ENCODE peak calls at places on chromosomes 1 and 21, in eight cellular contexts. One of them, this sample, is unnamed.

GRCh38 chr1:243409284-243409683 is 153.4 kb downstream of the SDCCAG8 start:
- DNase-seq in HFF-Myc: no peak
- DNase-seq in colonic mucosa: no peak
- DNase-seq in esophagus squamous epithelium: no peak
- DNase-seq in lower lobe of right lung: no peak
- DNase-seq in heart left ventricle: no peak
- DNase-seq in Caco-2: peak; percentile 13
- DNase-seq in transverse colon: no peak
- DNase-seq in this sample: no peak

GRCh38 chr1:110449661-110450651 is 993 bp upstream of the PROK1 start:
- DNase-seq in HFF-Myc: no peak
- DNase-seq in colonic mucosa: no peak
- DNase-seq in esophagus squamous epithelium: no peak
- DNase-seq in lower lobe of right lung: no peak
- DNase-seq in heart left ventricle: no peak
- DNase-seq in Caco-2: no peak
- DNase-seq in transverse colon: no peak
- DNase-seq in this sample: no peak

GRCh38 chr1:157241185-157241538 is 103.0 kb upstream of the ETV3 start:
- DNase-seq in HFF-Myc: no peak
- DNase-seq in colonic mucosa: no peak
- DNase-seq in esophagus squamous epithelium: no peak
- DNase-seq in lower lobe of right lung: no peak
- DNase-seq in heart left ventricle: no peak
- DNase-seq in Caco-2: no peak
- DNase-seq in transverse colon: no peak
- DNase-seq in this sample: no peak

GRCh38 chr1:206465951-206466350 is 4.3 kb upstream of the IKBKE start:
- DNase-seq in HFF-Myc: no peak
- DNase-seq in colonic mucosa: no peak
- DNase-seq in esophagus squamous epithelium: no peak
- DNase-seq in lower lobe of right lung: no peak
- DNase-seq in heart left ventricle: no peak
- DNase-seq in Caco-2: no peak
- DNase-seq in transverse colon: no peak
- DNase-seq in this sample: no peak

GRCh38 chr1:203442821-203443220 is 32.8 kb upstream of the PRELP start:
- DNase-seq in HFF-Myc: no peak
- DNase-seq in colonic mucosa: no peak
- DNase-seq in esophagus squamous epithelium: no peak
- DNase-seq in lower lobe of right lung: no peak
- DNase-seq in heart left ventricle: peak; percentile 54
- DNase-seq in Caco-2: no peak
- DNase-seq in transverse colon: no peak
- DNase-seq in this sample: no peak

GRCh38 chr21:45975017-45975595 is 6.5 kb upstream of the COL6A1 start:
- DNase-seq in HFF-Myc: no peak
- DNase-seq in colonic mucosa: no peak
- DNase-seq in esophagus squamous epithelium: no peak
- DNase-seq in lower lobe of right lung: peak; percentile 51
- DNase-seq in heart left ventricle: peak; percentile 84
- DNase-seq in Caco-2: no peak
- DNase-seq in transverse colon: peak; percentile 57
- DNase-seq in this sample: no peak

GRCh38 chr21:44000360-44000759 is 11.7 kb upstream of the TRAPPC10 start:
- DNase-seq in HFF-Myc: no peak
- DNase-seq in colonic mucosa: no peak
- DNase-seq in esophagus squamous epithelium: no peak
- DNase-seq in lower lobe of right lung: peak; percentile 17
- DNase-seq in heart left ventricle: no peak
- DNase-seq in Caco-2: no peak
- DNase-seq in transverse colon: no peak
- DNase-seq in this sample: no peak

GRCh38 chr21:35037384-35038105 is 11.6 kb downstream of the RUNX1 start:
- DNase-seq in HFF-Myc: no peak
- DNase-seq in colonic mucosa: no peak
- DNase-seq in esophagus squamous epithelium: no peak
- DNase-seq in lower lobe of right lung: no peak
- DNase-seq in heart left ventricle: no peak
- DNase-seq in Caco-2: no peak
- DNase-seq in transverse colon: no peak
- DNase-seq in this sample: no peak

GRCh38 chr1:182611326-182611725 is 7.1 kb upstream of the RGS16 start:
- DNase-seq in HFF-Myc: no peak
- DNase-seq in colonic mucosa: no peak
- DNase-seq in esophagus squamous epithelium: no peak
- DNase-seq in lower lobe of right lung: no peak
- DNase-seq in heart left ventricle: no peak
- DNase-seq in Caco-2: no peak
- DNase-seq in transverse colon: no peak
- DNase-seq in this sample: no peak

GRCh38 chr21:14541840-14542495 is 4.1 kb downstream of the SAMSN1 start:
- DNase-seq in HFF-Myc: no peak
- DNase-seq in colonic mucosa: no peak
- DNase-seq in esophagus squamous epithelium: no peak
- DNase-seq in lower lobe of right lung: no peak
- DNase-seq in heart left ventricle: no peak
- DNase-seq in Caco-2: no peak
- DNase-seq in transverse colon: no peak
- DNase-seq in this sample: no peak

GRCh38 chr1:184988506-184988905 is 14.2 kb upstream of the NIBAN1 start:
- DNase-seq in HFF-Myc: no peak
- DNase-seq in colonic mucosa: no peak
- DNase-seq in esophagus squamous epithelium: no peak
- DNase-seq in lower lobe of right lung: no peak
- DNase-seq in heart left ventricle: no peak
- DNase-seq in Caco-2: no peak
- DNase-seq in transverse colon: no peak
- DNase-seq in this sample: no peak

GRCh38 chr1:234865171-234866006 is 255.4 kb upstream of the IRF2BP2 start:
- DNase-seq in HFF-Myc: no peak
- DNase-seq in colonic mucosa: no peak
- DNase-seq in esophagus squamous epithelium: no peak
- DNase-seq in lower lobe of right lung: no peak
- DNase-seq in heart left ventricle: no peak
- DNase-seq in Caco-2: no peak
- DNase-seq in transverse colon: no peak
- DNase-seq in this sample: no peak

GRCh38 chr1:86436041-86436440 is 12.1 kb downstream of the CLCA2 start:
- DNase-seq in HFF-Myc: no peak
- DNase-seq in colonic mucosa: no peak
- DNase-seq in esophagus squamous epithelium: no peak
- DNase-seq in lower lobe of right lung: no peak
- DNase-seq in heart left ventricle: no peak
- DNase-seq in Caco-2: no peak
- DNase-seq in transverse colon: no peak
- DNase-seq in this sample: no peak

GRCh38 chr1:12594966-12595838 is 22.8 kb downstream of the DHRS3 start:
- DNase-seq in HFF-Myc: no peak
- DNase-seq in colonic mucosa: peak; percentile 73
- DNase-seq in esophagus squamous epithelium: no peak
- DNase-seq in lower lobe of right lung: peak; percentile 77
- DNase-seq in heart left ventricle: peak; percentile 87
- DNase-seq in Caco-2: no peak
- DNase-seq in transverse colon: peak; percentile 50
- DNase-seq in this sample: no peak

GRCh38 chr1:54464477-54465146 is 58.4 kb upstream of the SSBP3 start:
- DNase-seq in HFF-Myc: no peak
- DNase-seq in colonic mucosa: no peak
- DNase-seq in esophagus squamous epithelium: no peak
- DNase-seq in lower lobe of right lung: no peak
- DNase-seq in heart left ventricle: no peak
- DNase-seq in Caco-2: no peak
- DNase-seq in transverse colon: no peak
- DNase-seq in this sample: no peak

GRCh38 chr1:89681045-89681729 is 48.3 kb downstream of the LRRC8C start:
- DNase-seq in HFF-Myc: no peak
- DNase-seq in colonic mucosa: no peak
- DNase-seq in esophagus squamous epithelium: no peak
- DNase-seq in lower lobe of right lung: no peak
- DNase-seq in heart left ventricle: no peak
- DNase-seq in Caco-2: no peak
- DNase-seq in transverse colon: no peak
- DNase-seq in this sample: no peak

GRCh38 chr1:4089421-4090175 is 189.5 kb upstream of the C1orf174 start:
- DNase-seq in HFF-Myc: no peak
- DNase-seq in colonic mucosa: no peak
- DNase-seq in esophagus squamous epithelium: no peak
- DNase-seq in lower lobe of right lung: no peak
- DNase-seq in heart left ventricle: no peak
- DNase-seq in Caco-2: no peak
- DNase-seq in transverse colon: no peak
- DNase-seq in this sample: no peak

GRCh38 chr1:106879538-106879937 is 176.9 kb upstream of the PRMT6 start:
- DNase-seq in HFF-Myc: no peak
- DNase-seq in colonic mucosa: peak; percentile 60
- DNase-seq in esophagus squamous epithelium: no peak
- DNase-seq in lower lobe of right lung: peak; percentile 67
- DNase-seq in heart left ventricle: peak; percentile 86
- DNase-seq in Caco-2: no peak
- DNase-seq in transverse colon: peak; percentile 77
- DNase-seq in this sample: no peak

GRCh38 chr1:29629814-29630516 is 393.6 kb downstream of the PTPRU start:
- DNase-seq in HFF-Myc: no peak
- DNase-seq in colonic mucosa: peak; percentile 7
- DNase-seq in esophagus squamous epithelium: no peak
- DNase-seq in lower lobe of right lung: no peak
- DNase-seq in heart left ventricle: no peak
- DNase-seq in Caco-2: no peak
- DNase-seq in transverse colon: no peak
- DNase-seq in this sample: no peak

DNA sequence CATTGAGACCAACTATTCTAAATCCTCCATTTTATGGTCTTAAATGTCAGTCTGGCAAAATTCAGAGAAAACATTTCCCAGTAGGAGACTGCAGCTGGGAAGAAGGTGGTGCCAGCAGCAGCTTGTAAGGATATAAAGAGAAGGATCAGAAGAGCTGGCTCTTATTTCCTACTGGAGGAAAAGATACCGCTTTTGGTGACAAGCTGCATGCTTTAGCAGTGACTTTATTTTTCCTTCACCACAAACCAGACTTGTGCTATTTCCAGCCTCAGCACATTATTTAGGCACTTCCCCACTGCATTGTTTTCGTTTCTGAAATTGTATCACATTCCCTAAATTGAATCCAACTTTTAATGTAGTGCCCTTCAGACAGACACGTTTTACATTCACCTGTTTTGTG is 28.4 kb downstream of the RNF11 start:
- DNase-seq in HFF-Myc: peak; percentile 70
- DNase-seq in colonic mucosa: no peak
- DNase-seq in esophagus squamous epithelium: no peak
- DNase-seq in lower lobe of right lung: no peak
- DNase-seq in heart left ventricle: peak; percentile 47
- DNase-seq in Caco-2: no peak
- DNase-seq in transverse colon: no peak
- DNase-seq in this sample: no peak
- H3K4me3 ChIP-seq in HFF-Myc: no peak overlapping the region
- H3K4me3 ChIP-seq in colonic mucosa: no peak overlapping the region
- H3K4me3 ChIP-seq in esophagus squamous epithelium: no peak overlapping the region
- H3K4me3 ChIP-seq in lower lobe of right lung: no peak overlapping the region
- H3K4me3 ChIP-seq in heart left ventricle: no peak overlapping the region
- H3K4me3 ChIP-seq in Caco-2: no peak overlapping the region
- H3K4me3 ChIP-seq in transverse colon: no peak overlapping the region
- H3K4me3 ChIP-seq in this sample: no peak overlapping the region

DNA sequence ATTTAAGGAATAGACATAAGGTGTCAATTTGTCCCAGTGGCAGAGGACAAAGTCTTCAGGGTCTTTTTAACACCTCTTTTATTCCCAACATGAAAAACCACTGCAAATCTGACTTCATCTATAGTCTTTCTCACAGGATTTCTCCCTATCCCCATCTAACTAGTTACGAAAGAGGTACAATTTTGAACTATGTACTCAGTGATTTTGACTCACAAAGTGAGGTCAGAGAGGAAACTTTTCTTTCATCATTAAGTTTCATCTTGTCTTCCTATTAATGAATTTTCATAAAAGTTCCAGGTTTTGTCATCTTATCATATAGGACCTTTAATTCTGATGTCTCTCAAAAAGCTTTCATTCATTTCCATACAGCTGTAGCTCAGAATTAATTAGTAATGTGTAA is 63.3 kb downstream of the ASH1L start:
- DNase-seq in HFF-Myc: no peak
- DNase-seq in colonic mucosa: no peak
- DNase-seq in esophagus squamous epithelium: no peak
- DNase-seq in lower lobe of right lung: no peak
- DNase-seq in heart left ventricle: no peak
- DNase-seq in Caco-2: no peak
- DNase-seq in transverse colon: no peak
- DNase-seq in this sample: no peak
- H3K4me3 ChIP-seq in HFF-Myc: no peak overlapping the region
- H3K4me3 ChIP-seq in colonic mucosa: no peak overlapping the region
- H3K4me3 ChIP-seq in esophagus squamous epithelium: no peak overlapping the region
- H3K4me3 ChIP-seq in lower lobe of right lung: no peak overlapping the region
- H3K4me3 ChIP-seq in heart left ventricle: no peak overlapping the region
- H3K4me3 ChIP-seq in Caco-2: no peak overlapping the region
- H3K4me3 ChIP-seq in transverse colon: no peak overlapping the region
- H3K4me3 ChIP-seq in this sample: no peak overlapping the region

GRCh38 chr1:90782046-90782445 is 64.9 kb upstream of the BARHL2 start:
- DNase-seq in HFF-Myc: no peak
- DNase-seq in colonic mucosa: no peak
- DNase-seq in esophagus squamous epithelium: no peak
- DNase-seq in lower lobe of right lung: no peak
- DNase-seq in heart left ventricle: no peak
- DNase-seq in Caco-2: no peak
- DNase-seq in transverse colon: no peak
- DNase-seq in this sample: no peak

GRCh38 chr1:90786709-90787108 is 69.6 kb upstream of the BARHL2 start:
- DNase-seq in HFF-Myc: no peak
- DNase-seq in colonic mucosa: no peak
- DNase-seq in esophagus squamous epithelium: no peak
- DNase-seq in lower lobe of right lung: no peak
- DNase-seq in heart left ventricle: no peak
- DNase-seq in Caco-2: no peak
- DNase-seq in transverse colon: no peak
- DNase-seq in this sample: no peak

GRCh38 chr1:90781429-90782020 is 64.4 kb upstream of the BARHL2 start:
- DNase-seq in HFF-Myc: no peak
- DNase-seq in colonic mucosa: no peak
- DNase-seq in esophagus squamous epithelium: no peak
- DNase-seq in lower lobe of right lung: no peak
- DNase-seq in heart left ventricle: no peak
- DNase-seq in Caco-2: no peak
- DNase-seq in transverse colon: no peak
- DNase-seq in this sample: no peak

GRCh38 chr1:90783181-90783580 is 66.1 kb upstream of the BARHL2 start:
- DNase-seq in HFF-Myc: no peak
- DNase-seq in colonic mucosa: no peak
- DNase-seq in esophagus squamous epithelium: no peak
- DNase-seq in lower lobe of right lung: no peak
- DNase-seq in heart left ventricle: no peak
- DNase-seq in Caco-2: no peak
- DNase-seq in transverse colon: no peak
- DNase-seq in this sample: no peak

GRCh38 chr1:90784186-90784847 is 67.2 kb upstream of the BARHL2 start:
- DNase-seq in HFF-Myc: no peak
- DNase-seq in colonic mucosa: no peak
- DNase-seq in esophagus squamous epithelium: no peak
- DNase-seq in lower lobe of right lung: no peak
- DNase-seq in heart left ventricle: no peak
- DNase-seq in Caco-2: no peak
- DNase-seq in transverse colon: no peak
- DNase-seq in this sample: no peak
- H3K4me3 ChIP-seq in HFF-Myc: no peak overlapping the region
- H3K4me3 ChIP-seq in colonic mucosa: no peak overlapping the region
- H3K4me3 ChIP-seq in esophagus squamous epithelium: no peak overlapping the region
- H3K4me3 ChIP-seq in lower lobe of right lung: no peak overlapping the region
- H3K4me3 ChIP-seq in heart left ventricle: no peak overlapping the region
- H3K4me3 ChIP-seq in Caco-2: no peak overlapping the region
- H3K4me3 ChIP-seq in transverse colon: no peak overlapping the region
- H3K4me3 ChIP-seq in this sample: no peak overlapping the region

GRCh38 chr1:1001057-1001630 is 1.2 kb upstream of the HES4 start:
- DNase-seq in HFF-Myc: no peak
- DNase-seq in colonic mucosa: peak; percentile 30
- DNase-seq in esophagus squamous epithelium: no peak
- DNase-seq in lower lobe of right lung: no peak
- DNase-seq in heart left ventricle: peak; percentile 40
- DNase-seq in Caco-2: no peak
- DNase-seq in transverse colon: no peak
- DNase-seq in this sample: no peak
- H3K4me3 ChIP-seq in HFF-Myc: peak overlapping the region; percentile 54
- H3K4me3 ChIP-seq in colonic mucosa: peak overlapping the region; percentile 54
- H3K4me3 ChIP-seq in esophagus squamous epithelium: peak overlapping the region; percentile 59
- H3K4me3 ChIP-seq in lower lobe of right lung: peak overlapping the region; percentile 68
- H3K4me3 ChIP-seq in heart left ventricle: peak overlapping the region; percentile 79
- H3K4me3 ChIP-seq in Caco-2: peak overlapping the region; percentile 87
- H3K4me3 ChIP-seq in transverse colon: peak overlapping the region; percentile 54
- H3K4me3 ChIP-seq in this sample: peak overlapping the region; percentile 58

This sample was measured in Jurkat, Clone E6-1.